ENCODE peak calls at places on chromosome 2, in ten cellular contexts. G is right lobe of liver, D is PC-9, Q is heart right ventricle, C is A549, P is stomach, F is HCT116, Z is Caco-2, H is cardiac muscle cell, B is body of pancreas. U is an unnamed sample.
A peak's percentile ranks its signal among the peaks of the same experiment; 100 is the strongest.

GRCh38 chr2:95526360-95527341 is 42.1 kb upstream of the TRIM43B start:
- DNase-seq in P (peak; percentile 74), C (peak; percentile 61), D (peak; percentile 72), H (no peak), F (peak; percentile 29), Q (peak; percentile 68), G (peak; percentile 84), Z (peak; percentile 83), B (peak; percentile 71), U (no peak)

GRCh38 chr2:168521342-168521741 is 65.3 kb downstream of the CERS6 start:
- DNase-seq in F (no peak), P (no peak), H (peak; percentile 40), D (no peak), B (no peak), Q (no peak), C (no peak), G (no peak), Z (no peak), U (no peak)

GRCh38 chr2:27182346-27182745 is 29.5 kb upstream of the ATRAID start:
- DNase-seq in Z (no peak), H (no peak), D (no peak), B (no peak), P (no peak), Q (no peak), F (no peak), C (no peak), G (no peak), U (no peak)

GRCh38 chr2:234392230-234392629 is 104.7 kb downstream of the ARL4C start:
- DNase-seq in B (no peak), C (no peak), D (no peak), G (no peak), Z (no peak), F (no peak), P (no peak), Q (no peak), H (no peak), U (no peak)

GRCh38 chr2:75055307-75055819 is 96.9 kb downstream of the POLE4 start:
- DNase-seq in H (peak; percentile 12), F (no peak), G (no peak), Z (no peak), Q (no peak), C (no peak), P (no peak), D (no peak), B (no peak), U (no peak)

GRCh38 chr2:193371200-193371599 is 1176.5 kb upstream of the TMEFF2 start:
- DNase-seq in D (no peak), B (no peak), G (no peak), C (no peak), H (no peak), F (no peak), Z (no peak), P (no peak), Q (no peak), U (no peak)

GRCh38 chr2:207012461-207012860 is 73.1 kb downstream of the CPO start:
- DNase-seq in H (no peak), C (no peak), Q (no peak), G (no peak), F (no peak), D (peak; percentile 34), P (no peak), Z (no peak), B (no peak), U (no peak)

GRCh38 chr2:71643674-71644357 is 190.5 kb downstream of the DYSF start:
- DNase-seq in C (no peak), F (no peak), P (no peak), H (no peak), D (peak; percentile 80), Q (no peak), G (no peak), B (no peak), Z (peak; percentile 36), U (no peak)

GRCh38 chr2:8115966-8116365 is 565.9 kb upstream of the ID2 start:
- DNase-seq in Q (no peak), H (no peak), G (no peak), F (no peak), B (no peak), D (no peak), Z (no peak), C (no peak), P (no peak), U (no peak)

GRCh38 chr2:28449489-28450395 is 46.1 kb upstream of the PLB1 start:
- DNase-seq in H (no peak), Z (no peak), P (no peak), D (peak; percentile 71), B (no peak), C (peak; percentile 58), F (peak; percentile 21), Q (no peak), G (no peak), U (no peak)

GRCh38 chr2:238105506-238106338 is 5.6 kb downstream of the ESPNL start:
- DNase-seq in B (peak; percentile 10), Z (no peak), Q (no peak), G (no peak), H (no peak), C (no peak), P (no peak), D (no peak), F (no peak), U (no peak)

GRCh38 chr2:55922488-55922887 is 1.1 kb downstream of the EFEMP1 start:
- DNase-seq in P (no peak), G (no peak), C (no peak), B (no peak), Z (no peak), D (no peak), H (no peak), F (no peak), Q (no peak), U (no peak)

GRCh38 chr2:120617055-120617454 is 118.6 kb upstream of the GLI2 start:
- DNase-seq in D (no peak), G (peak; percentile 13), B (no peak), H (no peak), P (no peak), C (no peak), Q (no peak), Z (no peak), F (no peak), U (no peak)

GRCh38 chr2:120613742-120614481 is 121.8 kb upstream of the GLI2 start:
- DNase-seq in H (no peak), Z (no peak), C (no peak), Q (no peak), D (peak; percentile 69), B (no peak), P (no peak), F (no peak), G (peak; percentile 36), U (no peak)

GRCh38 chr2:120612931-120613330 is 122.7 kb upstream of the GLI2 start:
- DNase-seq in D (peak; percentile 72), Q (no peak), P (no peak), Z (no peak), F (no peak), G (peak; percentile 4), C (no peak), H (no peak), B (no peak), U (no peak)

GRCh38 chr2:120616261-120616660 is 119.4 kb upstream of the GLI2 start:
- DNase-seq in C (no peak), H (no peak), G (peak; percentile 11), F (no peak), Q (no peak), B (no peak), Z (no peak), P (no peak), D (no peak), U (no peak)

DNA sequence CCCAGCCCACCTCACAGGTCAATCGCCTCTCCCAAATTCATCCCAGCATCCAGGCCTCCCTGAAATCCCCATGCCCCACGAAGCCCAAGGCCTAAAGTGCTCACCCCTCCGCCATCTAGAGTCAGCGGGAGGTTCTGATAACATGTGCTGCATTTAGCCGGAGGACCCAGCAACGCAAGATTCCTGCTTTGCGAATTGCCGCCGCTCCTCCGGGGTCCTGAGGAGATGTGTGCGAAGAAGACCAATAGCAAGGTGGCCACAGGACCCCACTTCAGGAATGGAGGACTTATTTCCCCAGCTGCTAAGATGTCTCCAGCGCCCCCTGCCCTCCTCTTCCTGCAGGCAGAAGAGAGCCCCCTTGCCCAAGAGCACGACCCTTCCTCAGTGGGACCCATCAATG is 120.8 kb upstream of the GLI2 start:
- DNase-seq in H (no peak), B (no peak), P (no peak), Q (no peak), Z (no peak), D (no peak), G (peak; percentile 29), F (no peak), C (no peak), U (no peak)
- TF ChIP-seq CTCF in H (no peak), B (no peak), P (no peak), Q (no peak), Z (no peak), D (no peak), G (no peak), F (no peak), C (no peak), U (no peak)

GRCh38 chr2:68428746-68429145 is 38.3 kb downstream of the FBXO48 start:
- DNase-seq in H (no peak), Q (no peak), D (no peak), Z (no peak), C (no peak), F (no peak), P (no peak), B (no peak), G (no peak), U (no peak)
- H3K4me1 ChIP-seq in H (peaks cover 15% of the 10 kb centered on the region), Q (peaks cover 54% of the 10 kb centered on the region), D (no peaks in the 10 kb centered on the region), Z (no peaks in the 10 kb centered on the region), C (peaks cover 16% of the 10 kb centered on the region), F (no peaks in the 10 kb centered on the region), P (peaks cover 14% of the 10 kb centered on the region), B (peaks cover 7% of the 10 kb centered on the region), G (peaks cover 56% of the 10 kb centered on the region), U (peaks cover 53% of the 10 kb centered on the region)

GRCh38 chr2:20242727-20243377 is 17.9 kb upstream of the SDC1 start:
- DNase-seq in F (no peak), D (no peak), H (no peak), C (no peak), P (no peak), B (no peak), Q (no peak), G (no peak), Z (peak; percentile 31), U (peak; percentile 17)
- TF ChIP-seq CTCF in F (no peak), D (no peak), H (no peak), C (no peak), P (no peak), B (no peak), Q (no peak), G (no peak), Z (no peak), U (no peak)

GRCh38 chr2:162747974-162748373 is 90.6 kb downstream of the KCNH7 start:
- DNase-seq in P (no peak), F (no peak), D (no peak), H (no peak), B (no peak), Q (no peak), G (no peak), Z (no peak), C (no peak), U (no peak)

GRCh38 chr2:162750033-162750432 is 88.5 kb downstream of the KCNH7 start:
- DNase-seq in P (no peak), F (no peak), G (no peak), C (no peak), D (no peak), H (no peak), Z (peak; percentile 9), B (no peak), Q (no peak), U (no peak)

GRCh38 chr2:162748566-162749215 is 89.9 kb downstream of the KCNH7 start:
- DNase-seq in C (no peak), P (no peak), Q (no peak), Z (no peak), H (no peak), B (no peak), G (no peak), D (no peak), F (no peak), U (no peak)

GRCh38 chr2:162749456-162749855 is 89.1 kb downstream of the KCNH7 start:
- DNase-seq in Q (no peak), G (no peak), C (no peak), D (no peak), F (no peak), P (no peak), B (no peak), Z (no peak), H (no peak), U (no peak)
- H3K4me1 ChIP-seq in Q (no peaks in the 10 kb centered on the region), G (no peaks in the 10 kb centered on the region), C (no peaks in the 10 kb centered on the region), D (no peaks in the 10 kb centered on the region), F (no peaks in the 10 kb centered on the region), P (no peaks in the 10 kb centered on the region), B (peaks cover 14% of the 10 kb centered on the region), Z (peaks cover 5% of the 10 kb centered on the region), H (peaks cover 20% of the 10 kb centered on the region), U (no peaks in the 10 kb centered on the region)

U was measured in OCI-LY7.